ENCODE peak calls at places on chromosome 12, in five cellular contexts. T, Z, D, F and U are unnamed samples.

GRCh38 chr12:12557733-12558132 is 4.9 kb downstream of the DUSP16 start:
- DNase-seq in T (no peak), Z (no peak), D (no peak), F (no peak), U (no peak)

GRCh38 chr12:40145896-40146295 is 40.0 kb upstream of the SLC2A13 start:
- DNase-seq in T (no peak), Z (no peak), D (no peak), F (no peak), U (no peak)

GRCh38 chr12:50618864-50619609 is 114.3 kb downstream of the DIP2B start:
- DNase-seq in T (no peak), Z (no peak), D (no peak), F (no peak), U (peak; percentile 56)

GRCh38 chr12:80946591-80946990 is 8.9 kb upstream of the LIN7A start:
- DNase-seq in T (no peak), Z (no peak), D (no peak), F (no peak), U (peak; percentile 37)

GRCh38 chr12:49627752-49628360 is 4.5 kb downstream of the PRPF40B start:
- DNase-seq in T (no peak), Z (no peak), D (no peak), F (no peak), U (peak; percentile 74)

GRCh38 chr12:13197526-13198141 is 1.1 kb downstream of the EMP1 start:
- DNase-seq in T (no peak), Z (no peak), D (no peak), F (no peak), U (peak; percentile 79)

GRCh38 chr12:106305376-106305775 is 2.8 kb downstream of the TCP11L2 start:
- DNase-seq in T (no peak), Z (no peak), D (no peak), F (no peak), U (no peak)

GRCh38 chr12:42298887-42299286 is 27.0 kb downstream of the ZCRB1 start:
- DNase-seq in T (no peak), Z (no peak), D (no peak), F (no peak), U (no peak)

GRCh38 chr12:47026291-47026690 is 53.1 kb upstream of the PCED1B start:
- DNase-seq in T (no peak), Z (no peak), D (no peak), F (no peak), U (no peak)

GRCh38 chr12:103766028-103766427 is 75.0 kb downstream of the NT5DC3 start:
- DNase-seq in T (no peak), Z (no peak), D (no peak), F (no peak), U (no peak)